ENCODE peak calls at places on chromosome 4, in seven cellular contexts. One of them, this sample, is unnamed.

GRCh38 chr4:53015681-53016080 is 153.6 kb downstream of the RASL11B start:
- DNase-seq in mesenchymal stem cell: peak; percentile 73
- DNase-seq in AG10803: peak; percentile 74
- DNase-seq in stimulated activated CD4-positive, alpha-beta T cell treated with anti-CD3 and anti-CD28 coated beads, Interleukin-15, amount 100 ng/mL, for 1 hour: no peak
- DNase-seq in CD4-positive, alpha-beta memory T cell: no peak
- DNase-seq in K562: no peak
- DNase-seq in T-helper 2 cell: no peak
- DNase-seq in this sample: no peak

GRCh38 chr4:116180056-116180690 is 905.2 kb downstream of the TRAM1L1 start:
- DNase-seq in mesenchymal stem cell: peak; percentile 69
- DNase-seq in AG10803: no peak
- DNase-seq in stimulated activated CD4-positive, alpha-beta T cell treated with anti-CD3 and anti-CD28 coated beads, Interleukin-15, amount 100 ng/mL, for 1 hour: no peak
- DNase-seq in CD4-positive, alpha-beta memory T cell: no peak
- DNase-seq in K562: no peak
- DNase-seq in T-helper 2 cell: no peak
- DNase-seq in this sample: no peak

GRCh38 chr4:11724731-11725130 is 296.0 kb upstream of the HS3ST1 start:
- DNase-seq in mesenchymal stem cell: no peak
- DNase-seq in AG10803: no peak
- DNase-seq in stimulated activated CD4-positive, alpha-beta T cell treated with anti-CD3 and anti-CD28 coated beads, Interleukin-15, amount 100 ng/mL, for 1 hour: no peak
- DNase-seq in CD4-positive, alpha-beta memory T cell: no peak
- DNase-seq in K562: no peak
- DNase-seq in T-helper 2 cell: no peak
- DNase-seq in this sample: no peak

GRCh38 chr4:7831330-7831729 is 108.3 kb downstream of the AFAP1 start:
- DNase-seq in mesenchymal stem cell: peak; percentile 98
- DNase-seq in AG10803: peak; percentile 87
- DNase-seq in stimulated activated CD4-positive, alpha-beta T cell treated with anti-CD3 and anti-CD28 coated beads, Interleukin-15, amount 100 ng/mL, for 1 hour: no peak
- DNase-seq in CD4-positive, alpha-beta memory T cell: peak; percentile 41
- DNase-seq in K562: peak; percentile 15
- DNase-seq in T-helper 2 cell: no peak
- DNase-seq in this sample: no peak

GRCh38 chr4:56261027-56261426 is 126.3 kb downstream of the AASDH start:
- DNase-seq in mesenchymal stem cell: no peak
- DNase-seq in AG10803: no peak
- DNase-seq in stimulated activated CD4-positive, alpha-beta T cell treated with anti-CD3 and anti-CD28 coated beads, Interleukin-15, amount 100 ng/mL, for 1 hour: peak; percentile 16
- DNase-seq in CD4-positive, alpha-beta memory T cell: peak; percentile 2
- DNase-seq in K562: no peak
- DNase-seq in T-helper 2 cell: no peak
- DNase-seq in this sample: no peak

GRCh38 chr4:26717332-26717731 is 133.4 kb downstream of the TBC1D19 start:
- DNase-seq in mesenchymal stem cell: peak; percentile 38
- DNase-seq in AG10803: peak; percentile 81
- DNase-seq in stimulated activated CD4-positive, alpha-beta T cell treated with anti-CD3 and anti-CD28 coated beads, Interleukin-15, amount 100 ng/mL, for 1 hour: no peak
- DNase-seq in CD4-positive, alpha-beta memory T cell: no peak
- DNase-seq in K562: no peak
- DNase-seq in T-helper 2 cell: no peak
- DNase-seq in this sample: no peak

GRCh38 chr4:147782087-147782781 is 50.3 kb downstream of the ARHGAP10 start:
- DNase-seq in mesenchymal stem cell: peak; percentile 75
- DNase-seq in AG10803: peak; percentile 27
- DNase-seq in stimulated activated CD4-positive, alpha-beta T cell treated with anti-CD3 and anti-CD28 coated beads, Interleukin-15, amount 100 ng/mL, for 1 hour: no peak
- DNase-seq in CD4-positive, alpha-beta memory T cell: no peak
- DNase-seq in K562: no peak
- DNase-seq in T-helper 2 cell: no peak
- DNase-seq in this sample: no peak

GRCh38 chr4:86744570-86744969 is 104.6 kb downstream of the SLC10A6 start:
- DNase-seq in mesenchymal stem cell: no peak
- DNase-seq in AG10803: no peak
- DNase-seq in stimulated activated CD4-positive, alpha-beta T cell treated with anti-CD3 and anti-CD28 coated beads, Interleukin-15, amount 100 ng/mL, for 1 hour: no peak
- DNase-seq in CD4-positive, alpha-beta memory T cell: no peak
- DNase-seq in K562: no peak
- DNase-seq in T-helper 2 cell: no peak
- DNase-seq in this sample: no peak

GRCh38 chr4:85092943-85093342 is 126.5 kb upstream of the WDFY3 start:
- DNase-seq in mesenchymal stem cell: no peak
- DNase-seq in AG10803: no peak
- DNase-seq in stimulated activated CD4-positive, alpha-beta T cell treated with anti-CD3 and anti-CD28 coated beads, Interleukin-15, amount 100 ng/mL, for 1 hour: no peak
- DNase-seq in CD4-positive, alpha-beta memory T cell: no peak
- DNase-seq in K562: no peak
- DNase-seq in T-helper 2 cell: no peak
- DNase-seq in this sample: no peak

GRCh38 chr4:111689214-111689613 is 456.0 kb upstream of the FAM241A start:
- DNase-seq in mesenchymal stem cell: peak; percentile 79
- DNase-seq in AG10803: peak; percentile 85
- DNase-seq in stimulated activated CD4-positive, alpha-beta T cell treated with anti-CD3 and anti-CD28 coated beads, Interleukin-15, amount 100 ng/mL, for 1 hour: no peak
- DNase-seq in CD4-positive, alpha-beta memory T cell: no peak
- DNase-seq in K562: no peak
- DNase-seq in T-helper 2 cell: no peak
- DNase-seq in this sample: no peak

GRCh38 chr4:4284827-4285618 is 4.9 kb downstream of the LYAR start:
- DNase-seq in mesenchymal stem cell: no peak
- DNase-seq in AG10803: peak; percentile 3
- DNase-seq in stimulated activated CD4-positive, alpha-beta T cell treated with anti-CD3 and anti-CD28 coated beads, Interleukin-15, amount 100 ng/mL, for 1 hour: no peak
- DNase-seq in CD4-positive, alpha-beta memory T cell: no peak
- DNase-seq in K562: no peak
- DNase-seq in T-helper 2 cell: no peak
- DNase-seq in this sample: no peak

GRCh38 chr4:156545003-156545785 is 426.4 kb downstream of the PDGFC start:
- DNase-seq in mesenchymal stem cell: peak; percentile 76
- DNase-seq in AG10803: peak; percentile 51
- DNase-seq in stimulated activated CD4-positive, alpha-beta T cell treated with anti-CD3 and anti-CD28 coated beads, Interleukin-15, amount 100 ng/mL, for 1 hour: no peak
- DNase-seq in CD4-positive, alpha-beta memory T cell: no peak
- DNase-seq in K562: no peak
- DNase-seq in T-helper 2 cell: no peak
- DNase-seq in this sample: no peak

GRCh38 chr4:152635876-152636275 is 43.9 kb downstream of the TMEM154 start:
- DNase-seq in mesenchymal stem cell: no peak
- DNase-seq in AG10803: no peak
- DNase-seq in stimulated activated CD4-positive, alpha-beta T cell treated with anti-CD3 and anti-CD28 coated beads, Interleukin-15, amount 100 ng/mL, for 1 hour: no peak
- DNase-seq in CD4-positive, alpha-beta memory T cell: no peak
- DNase-seq in K562: no peak
- DNase-seq in T-helper 2 cell: no peak
- DNase-seq in this sample: no peak

GRCh38 chr4:86927843-86928395 is 6.9 kb upstream of the AFF1 start:
- DNase-seq in mesenchymal stem cell: peak; percentile 98
- DNase-seq in AG10803: peak; percentile 97
- DNase-seq in stimulated activated CD4-positive, alpha-beta T cell treated with anti-CD3 and anti-CD28 coated beads, Interleukin-15, amount 100 ng/mL, for 1 hour: no peak
- DNase-seq in CD4-positive, alpha-beta memory T cell: no peak
- DNase-seq in K562: no peak
- DNase-seq in T-helper 2 cell: no peak
- DNase-seq in this sample: no peak

GRCh38 chr4:6191448-6192130 is 8.8 kb downstream of the JAKMIP1 start:
- DNase-seq in mesenchymal stem cell: no peak
- DNase-seq in AG10803: no peak
- DNase-seq in stimulated activated CD4-positive, alpha-beta T cell treated with anti-CD3 and anti-CD28 coated beads, Interleukin-15, amount 100 ng/mL, for 1 hour: no peak
- DNase-seq in CD4-positive, alpha-beta memory T cell: peak; percentile 15
- DNase-seq in K562: no peak
- DNase-seq in T-helper 2 cell: no peak
- DNase-seq in this sample: no peak

GRCh38 chr4:138668309-138668708 is 347.3 kb upstream of the NOCT start:
- DNase-seq in mesenchymal stem cell: no peak
- DNase-seq in AG10803: no peak
- DNase-seq in stimulated activated CD4-positive, alpha-beta T cell treated with anti-CD3 and anti-CD28 coated beads, Interleukin-15, amount 100 ng/mL, for 1 hour: no peak
- DNase-seq in CD4-positive, alpha-beta memory T cell: no peak
- DNase-seq in K562: no peak
- DNase-seq in T-helper 2 cell: no peak
- DNase-seq in this sample: no peak

GRCh38 chr4:75527482-75527881 is 13.2 kb downstream of the THAP6 start:
- DNase-seq in mesenchymal stem cell: no peak
- DNase-seq in AG10803: no peak
- DNase-seq in stimulated activated CD4-positive, alpha-beta T cell treated with anti-CD3 and anti-CD28 coated beads, Interleukin-15, amount 100 ng/mL, for 1 hour: no peak
- DNase-seq in CD4-positive, alpha-beta memory T cell: no peak
- DNase-seq in K562: no peak
- DNase-seq in T-helper 2 cell: no peak
- DNase-seq in this sample: no peak

GRCh38 chr4:149987330-149987751 is 90.9 kb upstream of the DCLK2 start:
- DNase-seq in mesenchymal stem cell: peak; percentile 81
- DNase-seq in AG10803: peak; percentile 54
- DNase-seq in stimulated activated CD4-positive, alpha-beta T cell treated with anti-CD3 and anti-CD28 coated beads, Interleukin-15, amount 100 ng/mL, for 1 hour: no peak
- DNase-seq in CD4-positive, alpha-beta memory T cell: no peak
- DNase-seq in K562: no peak
- DNase-seq in T-helper 2 cell: no peak
- DNase-seq in this sample: no peak

GRCh38 chr4:1172228-1172851 is at the start of gene SPON2:
- DNase-seq in mesenchymal stem cell: peak; percentile 89
- DNase-seq in AG10803: peak; percentile 26
- DNase-seq in stimulated activated CD4-positive, alpha-beta T cell treated with anti-CD3 and anti-CD28 coated beads, Interleukin-15, amount 100 ng/mL, for 1 hour: no peak
- DNase-seq in CD4-positive, alpha-beta memory T cell: no peak
- DNase-seq in K562: no peak
- DNase-seq in T-helper 2 cell: no peak
- DNase-seq in this sample: no peak

GRCh38 chr4:76811604-76812412 is 86.1 kb downstream of the SOWAHB start:
- DNase-seq in mesenchymal stem cell: peak; percentile 73
- DNase-seq in AG10803: peak; percentile 88
- DNase-seq in stimulated activated CD4-positive, alpha-beta T cell treated with anti-CD3 and anti-CD28 coated beads, Interleukin-15, amount 100 ng/mL, for 1 hour: no peak
- DNase-seq in CD4-positive, alpha-beta memory T cell: no peak
- DNase-seq in K562: peak; percentile 2
- DNase-seq in T-helper 2 cell: no peak
- DNase-seq in this sample: no peak

GRCh38 chr4:127782275-127783025 is at the start of gene HSPA4L:
- DNase-seq in mesenchymal stem cell: peak; percentile 85
- DNase-seq in AG10803: peak; percentile 50
- DNase-seq in stimulated activated CD4-positive, alpha-beta T cell treated with anti-CD3 and anti-CD28 coated beads, Interleukin-15, amount 100 ng/mL, for 1 hour: no peak
- DNase-seq in CD4-positive, alpha-beta memory T cell: peak; percentile 34
- DNase-seq in K562: peak; percentile 33
- DNase-seq in T-helper 2 cell: no peak
- DNase-seq in this sample: peak; percentile 50

GRCh38 chr4:24771241-24771640 is 24.1 kb upstream of the SOD3 start:
- DNase-seq in mesenchymal stem cell: no peak
- DNase-seq in AG10803: peak; percentile 76
- DNase-seq in stimulated activated CD4-positive, alpha-beta T cell treated with anti-CD3 and anti-CD28 coated beads, Interleukin-15, amount 100 ng/mL, for 1 hour: no peak
- DNase-seq in CD4-positive, alpha-beta memory T cell: no peak
- DNase-seq in K562: no peak
- DNase-seq in T-helper 2 cell: no peak
- DNase-seq in this sample: no peak

GRCh38 chr4:6621556-6621927 is 18.9 kb upstream of the MRFAP1 start:
- DNase-seq in mesenchymal stem cell: no peak
- DNase-seq in AG10803: no peak
- DNase-seq in stimulated activated CD4-positive, alpha-beta T cell treated with anti-CD3 and anti-CD28 coated beads, Interleukin-15, amount 100 ng/mL, for 1 hour: no peak
- DNase-seq in CD4-positive, alpha-beta memory T cell: no peak
- DNase-seq in K562: no peak
- DNase-seq in T-helper 2 cell: no peak
- DNase-seq in this sample: no peak

GRCh38 chr4:185912779-185913178 is 100.8 kb upstream of the SORBS2 start:
- DNase-seq in mesenchymal stem cell: no peak
- DNase-seq in AG10803: peak; percentile 54
- DNase-seq in stimulated activated CD4-positive, alpha-beta T cell treated with anti-CD3 and anti-CD28 coated beads, Interleukin-15, amount 100 ng/mL, for 1 hour: no peak
- DNase-seq in CD4-positive, alpha-beta memory T cell: no peak
- DNase-seq in K562: no peak
- DNase-seq in T-helper 2 cell: no peak
- DNase-seq in this sample: no peak

GRCh38 chr4:4990857-4991540 is 28.3 kb downstream of the CYTL1 start:
- DNase-seq in mesenchymal stem cell: peak; percentile 91
- DNase-seq in AG10803: peak; percentile 93
- DNase-seq in stimulated activated CD4-positive, alpha-beta T cell treated with anti-CD3 and anti-CD28 coated beads, Interleukin-15, amount 100 ng/mL, for 1 hour: no peak
- DNase-seq in CD4-positive, alpha-beta memory T cell: no peak
- DNase-seq in K562: peak; percentile 12
- DNase-seq in T-helper 2 cell: no peak
- DNase-seq in this sample: no peak

GRCh38 chr4:156347412-156348075 is 393.9 kb upstream of the CTSO start:
- DNase-seq in mesenchymal stem cell: peak; percentile 68
- DNase-seq in AG10803: peak; percentile 25
- DNase-seq in stimulated activated CD4-positive, alpha-beta T cell treated with anti-CD3 and anti-CD28 coated beads, Interleukin-15, amount 100 ng/mL, for 1 hour: no peak
- DNase-seq in CD4-positive, alpha-beta memory T cell: no peak
- DNase-seq in K562: no peak
- DNase-seq in T-helper 2 cell: no peak
- DNase-seq in this sample: no peak

GRCh38 chr4:182369211-182369610 is 126.0 kb downstream of the TENM3 start:
- DNase-seq in mesenchymal stem cell: no peak
- DNase-seq in AG10803: peak; percentile 55
- DNase-seq in stimulated activated CD4-positive, alpha-beta T cell treated with anti-CD3 and anti-CD28 coated beads, Interleukin-15, amount 100 ng/mL, for 1 hour: no peak
- DNase-seq in CD4-positive, alpha-beta memory T cell: no peak
- DNase-seq in K562: no peak
- DNase-seq in T-helper 2 cell: no peak
- DNase-seq in this sample: no peak